ENCODE peak calls at places on chromosomes 16 and 17, in seven cellular contexts. M is cardiac muscle cell, B is lung, I is right atrium auricular region, L is fibroblast of lung, K is heart right ventricle, H is adrenal gland. X is an unnamed sample.

GRCh38 chr17:48241770-48242497 is 134.4 kb downstream of the SNX11 start:
- DNase-seq in M (no peak), B (no peak), I (no peak), L (no peak), K (no peak), H (no peak), X (no peak)

GRCh38 chr16:66247516-66248089 is 118.9 kb upstream of the CDH5 start:
- DNase-seq in M (no peak), B (no peak), I (peak; percentile 81), L (peak; percentile 70), K (no peak), H (no peak), X (no peak)

GRCh38 chr17:36864230-36864629 is 73.0 kb upstream of the LHX1 start:
- DNase-seq in M (no peak), B (no peak), I (no peak), L (no peak), K (no peak), H (no peak), X (no peak)

GRCh38 chr17:29140051-29140582 is 40.1 kb downstream of the MYO18A start:
- DNase-seq in M (peak; percentile 92), B (peak; percentile 84), I (peak; percentile 89), L (peak; percentile 65), K (peak; percentile 91), H (peak; percentile 88), X (peak; percentile 81)

GRCh38 chr16:67150833-67151396 is at the start of gene B3GNT9:
- DNase-seq in M (peak; percentile 72), B (peak; percentile 66), I (peak; percentile 83), L (peak; percentile 81), K (peak; percentile 76), H (peak; percentile 73), X (peak; percentile 70)

GRCh38 chr16:84344781-84345180 is 23.6 kb upstream of the ATP2C2 start:
- DNase-seq in M (no peak), B (no peak), I (no peak), L (no peak), K (no peak), H (no peak), X (no peak)

GRCh38 chr16:24789881-24790280 is 55.9 kb upstream of the SLC5A11 start:
- DNase-seq in M (no peak), B (no peak), I (no peak), L (no peak), K (no peak), H (no peak), X (no peak)

GRCh38 chr17:60699090-60699489 is 21.4 kb downstream of the BCAS3 start:
- DNase-seq in M (no peak), B (no peak), I (no peak), L (no peak), K (no peak), H (no peak), X (no peak)

GRCh38 chr17:71234349-71234748 is 886.5 kb upstream of the SOX9 start:
- DNase-seq in M (no peak), B (no peak), I (no peak), L (no peak), K (no peak), H (no peak), X (no peak)

GRCh38 chr16:84720180-84720579 is 20.4 kb downstream of the USP10 start:
- DNase-seq in M (no peak), B (no peak), I (no peak), L (peak; percentile 56), K (no peak), H (peak; percentile 49), X (peak; percentile 20)

GRCh38 chr16:68265078-68265925 is 976 bp downstream of the SLC7A6 start:
- DNase-seq in M (peak; percentile 46), B (peak; percentile 83), I (peak; percentile 86), L (peak; percentile 46), K (peak; percentile 58), H (peak; percentile 91), X (peak; percentile 34)

GRCh38 chr16:81650982-81651562 is 128.0 kb upstream of the PLCG2 start:
- DNase-seq in M (peak; percentile 86), B (peak; percentile 37), I (peak; percentile 83), L (peak; percentile 60), K (peak; percentile 87), H (peak; percentile 47), X (peak; percentile 34)

GRCh38 chr16:27222499-27223225 is 19.3 kb downstream of the KDM8 start:
- DNase-seq in M (peak; percentile 30), B (no peak), I (peak; percentile 80), L (peak; percentile 80), K (peak; percentile 58), H (peak; percentile 42), X (peak; percentile 53)

GRCh38 chr17:10768766-10769383 is 35.0 kb downstream of the TMEM238L start:
- DNase-seq in M (no peak), B (no peak), I (no peak), L (no peak), K (no peak), H (no peak), X (no peak)

GRCh38 chr16:86906608-86907007 is 328.3 kb downstream of the FOXL1 start:
- DNase-seq in M (peak; percentile 66), B (no peak), I (no peak), L (no peak), K (no peak), H (no peak), X (no peak)

GRCh38 chr17:7650509-7651096 is at the start of gene ATP1B2:
- DNase-seq in M (peak; percentile 97), B (peak; percentile 44), I (peak; percentile 68), L (peak; percentile 14), K (peak; percentile 68), H (peak; percentile 77), X (peak; percentile 84)

GRCh38 chr17:20156196-20157077 is 147.3 kb downstream of the SPECC1 start:
- DNase-seq in M (peak; percentile 61), B (peak; percentile 59), I (no peak), L (peak; percentile 31), K (no peak), H (peak; percentile 54), X (peak; percentile 61)

GRCh38 chr17:70096861-70097260 is 21.8 kb downstream of the KCNJ16 start:
- DNase-seq in M (no peak), B (no peak), I (no peak), L (no peak), K (no peak), H (no peak), X (no peak)

GRCh38 chr17:76138234-76138895 is 2.7 kb downstream of the FOXJ1 start:
- DNase-seq in M (no peak), B (no peak), I (no peak), L (no peak), K (no peak), H (no peak), X (peak; percentile 65)

GRCh38 chr17:73359987-73360410 is 48.2 kb upstream of the CDC42EP4 start:
- DNase-seq in M (no peak), B (peak; percentile 74), I (no peak), L (no peak), K (no peak), H (no peak), X (peak; percentile 93)

GRCh38 chr16:15707332-15707731 is 57.3 kb downstream of the NDE1 start:
- DNase-seq in M (no peak), B (no peak), I (no peak), L (no peak), K (no peak), H (no peak), X (no peak)

DNA sequence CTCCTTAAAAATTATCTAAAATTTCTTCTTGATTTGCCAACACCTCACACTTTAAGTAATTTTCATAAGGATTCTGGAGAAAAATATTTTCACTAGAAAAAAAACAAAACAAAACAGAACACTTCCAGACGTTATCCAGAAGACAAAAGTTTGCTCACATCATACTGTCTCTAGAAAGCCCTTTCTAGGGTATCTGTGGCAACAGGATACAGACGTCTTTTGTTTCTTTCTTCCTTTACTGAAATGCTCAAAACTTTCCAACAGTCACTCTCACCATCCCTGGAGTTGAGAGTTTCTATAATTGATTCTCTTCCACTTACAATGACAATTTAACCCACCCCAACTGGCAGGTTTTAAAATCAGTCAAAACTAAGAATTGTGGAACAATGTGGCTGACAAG is 2.6 kb downstream of the ZC3H7A start:
- DNase-seq in M (no peak), B (no peak), I (no peak), L (no peak), K (no peak), H (no peak), X (no peak)
- H3K4me3 ChIP-seq in M (no peak overlapping the region), B (no peak overlapping the region), I (no peak overlapping the region), L (peak overlapping the region; percentile 99), K (no peak overlapping the region), H (no peak overlapping the region), X (no peak overlapping the region)

GRCh38 chr17:77830816-77831490 is 127.5 kb upstream of the TNRC6C start:
- DNase-seq in M (no peak), B (no peak), I (no peak), L (no peak), K (no peak), H (no peak), X (no peak)

GRCh38 chr17:77829871-77830799 is 128.4 kb upstream of the TNRC6C start:
- DNase-seq in M (no peak), B (no peak), I (peak; percentile 76), L (peak; percentile 42), K (peak; percentile 86), H (peak; percentile 34), X (peak; percentile 29)

GRCh38 chr17:77833769-77834168 is 124.7 kb upstream of the TNRC6C start:
- DNase-seq in M (no peak), B (no peak), I (no peak), L (no peak), K (no peak), H (no peak), X (no peak)

GRCh38 chr17:77832180-77832560 is 126.3 kb upstream of the TNRC6C start:
- DNase-seq in M (no peak), B (no peak), I (no peak), L (no peak), K (no peak), H (no peak), X (no peak)

DNA sequence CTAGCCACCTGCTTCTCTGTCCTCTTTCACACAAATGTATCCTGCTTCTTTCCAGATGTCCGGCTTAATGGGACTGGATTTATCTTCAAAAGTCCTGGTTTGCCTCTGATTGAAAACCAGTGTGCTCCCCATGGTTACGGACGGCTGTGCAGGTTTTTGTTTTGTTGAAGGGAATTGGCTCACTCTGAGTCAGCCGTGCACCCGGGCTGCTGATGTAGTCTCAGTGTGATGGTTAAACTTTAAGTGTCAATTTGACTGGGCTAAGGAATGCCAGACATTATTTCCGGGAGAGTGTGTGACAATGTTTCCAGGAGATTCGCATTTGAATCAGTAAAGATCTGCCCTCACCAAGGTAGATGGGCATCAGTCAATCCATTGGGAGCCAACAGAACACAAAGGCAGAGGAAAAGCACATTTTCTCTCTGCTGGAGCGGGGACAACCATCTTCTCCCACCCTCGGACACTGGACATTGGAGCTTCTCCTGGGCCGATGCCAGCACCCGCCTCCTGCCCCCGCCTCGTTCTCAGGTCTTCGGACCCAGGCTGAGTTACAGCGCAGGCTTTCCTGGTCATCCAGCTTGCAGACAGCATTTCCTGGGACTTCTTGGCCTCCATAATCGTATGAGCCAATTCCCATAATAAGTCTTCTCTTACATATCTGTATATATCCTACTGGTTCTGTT is 126.9 kb upstream of the TNRC6C start:
- DNase-seq in M (no peak), B (no peak), I (peak; percentile 76), L (peak; percentile 34), K (no peak), H (no peak), X (no peak)
- H3K27me3 ChIP-seq in M (no peaks in the 10 kb centered on the region), B (no peaks in the 10 kb centered on the region), I (no peaks in the 10 kb centered on the region), L (no peaks in the 10 kb centered on the region), K (no peaks in the 10 kb centered on the region), H (no peaks in the 10 kb centered on the region), X (no peaks in the 10 kb centered on the region)

GRCh38 chr17:49952209-49952911 is 16.6 kb upstream of the DLX4 start:
- DNase-seq in M (peak; percentile 86), B (peak; percentile 81), I (peak; percentile 77), L (peak; percentile 54), K (peak; percentile 67), H (peak; percentile 76), X (peak; percentile 92)
- TF ChIP-seq CTCF in M (peak; percentile 98), B (peak; percentile 72), I (peak; percentile 74), L (peak; percentile 73), K (peak; percentile 81), H (peak; percentile 65), X (peak; percentile 75)

GRCh38 chr16:2784536-2785100 is 2.7 kb downstream of the PRSS33 start:
- DNase-seq in M (no peak), B (no peak), I (no peak), L (no peak), K (no peak), H (no peak), X (no peak)
- H3K4me3 ChIP-seq in M (no peak overlapping the region), B (no peak overlapping the region), I (peak overlapping the region; percentile 44), L (no peak overlapping the region), K (peak overlapping the region; percentile 53), H (peak overlapping the region; percentile 33), X (no peak overlapping the region)